ENCODE peak calls at places on chromosome 5, in four cellular contexts. J, U, M and L are unnamed samples.

GRCh38 chr5:17295671-17296070 is 78.2 kb downstream of the BASP1 start:
- DNase-seq in J (no peak), M (no peak), U (no peak), L (no peak)

GRCh38 chr5:139747583-139748504 is 47.8 kb upstream of the PSD2 start:
- DNase-seq in M (peak), U (peak), J (no peak), L (peak)

GRCh38 chr5:135375040-135375439 is 24.0 kb downstream of the MACROH2A1 start:
- DNase-seq in U (no peak), M (no peak), J (no peak), L (peak)

GRCh38 chr5:1196562-1196961 is 4.8 kb upstream of the SLC6A19 start:
- DNase-seq in J (no peak), M (no peak), U (no peak), L (no peak)

GRCh38 chr5:81162501-81162900 is 70.6 kb upstream of the CKMT2 start:
- DNase-seq in U (no peak), J (no peak), M (no peak), L (no peak)

GRCh38 chr5:147688965-147689364 is 93.6 kb downstream of the JAKMIP2 start:
- DNase-seq in U (peak), J (no peak), M (no peak), L (peak)

GRCh38 chr5:76813982-76814562 is 4.8 kb upstream of the F2RL1 start:
- DNase-seq in J (peak), M (no peak), U (peak), L (peak)

GRCh38 chr5:52658266-52658665 is 129.4 kb upstream of the ITGA1 start:
- DNase-seq in U (no peak), M (no peak), J (no peak), L (no peak)